ENCODE peak calls at places on chromosomes 7 and 10, in seven cellular contexts. O, Z, K, J, T, B and I are unnamed samples.
A peak's percentile ranks its signal among the peaks of the same experiment; 100 is the strongest.

GRCh38 chr10:17126327-17126726 is 3.3 kb downstream of the CUBN start:
- DNase-seq in O (no peak), Z (no peak), K (no peak), J (no peak), T (no peak), B (no peak), I (no peak)

GRCh38 chr7:4015996-4016395 is 666.1 kb upstream of the FOXK1 start:
- DNase-seq in O (no peak), Z (no peak), K (no peak), J (no peak), T (no peak), B (no peak), I (no peak)

GRCh38 chr10:35259769-35260397 is 76.4 kb upstream of the CCNY start:
- DNase-seq in O (no peak), Z (no peak), K (no peak), J (no peak), T (no peak), B (no peak), I (no peak)

GRCh38 chr10:74586088-74586585 is 240.3 kb upstream of the KAT6B start:
- DNase-seq in O (no peak), Z (no peak), K (no peak), J (no peak), T (no peak), B (no peak), I (no peak)

GRCh38 chr10:16779375-16779774 is 37.8 kb downstream of the RSU1 start:
- DNase-seq in O (no peak), Z (no peak), K (no peak), J (no peak), T (no peak), B (no peak), I (no peak)

GRCh38 chr10:32112055-32112454 is 55.8 kb upstream of the KIF5B start:
- DNase-seq in O (peak; percentile 43), Z (peak; percentile 6), K (no peak), J (no peak), T (no peak), B (no peak), I (no peak)

GRCh38 chr7:116218051-116218645 is 7.8 kb downstream of the TES start:
- DNase-seq in O (no peak), Z (peak; percentile 93), K (no peak), J (peak; percentile 76), T (no peak), B (no peak), I (no peak)

GRCh38 chr10:19710600-19710999 is 105.6 kb upstream of the PLXDC2 start:
- DNase-seq in O (no peak), Z (no peak), K (no peak), J (no peak), T (no peak), B (no peak), I (no peak)

GRCh38 chr10:102426803-102427287 is 5.5 kb downstream of the CUEDC2 start:
- DNase-seq in O (no peak), Z (no peak), K (no peak), J (no peak), T (no peak), B (no peak), I (no peak)

GRCh38 chr7:55048221-55048859 is 29.5 kb downstream of the EGFR start:
- DNase-seq in O (peak; percentile 47), Z (no peak), K (no peak), J (peak; percentile 34), T (no peak), B (no peak), I (no peak)

GRCh38 chr10:3749597-3750351 is 35.2 kb downstream of the KLF6 start:
- DNase-seq in O (no peak), Z (no peak), K (no peak), J (no peak), T (no peak), B (no peak), I (peak; percentile 88)

GRCh38 chr10:11162828-11163599 is 145.3 kb downstream of the CELF2 start:
- DNase-seq in O (peak; percentile 72), Z (no peak), K (peak; percentile 55), J (peak; percentile 55), T (peak; percentile 81), B (peak; percentile 49), I (peak; percentile 82)

DNA sequence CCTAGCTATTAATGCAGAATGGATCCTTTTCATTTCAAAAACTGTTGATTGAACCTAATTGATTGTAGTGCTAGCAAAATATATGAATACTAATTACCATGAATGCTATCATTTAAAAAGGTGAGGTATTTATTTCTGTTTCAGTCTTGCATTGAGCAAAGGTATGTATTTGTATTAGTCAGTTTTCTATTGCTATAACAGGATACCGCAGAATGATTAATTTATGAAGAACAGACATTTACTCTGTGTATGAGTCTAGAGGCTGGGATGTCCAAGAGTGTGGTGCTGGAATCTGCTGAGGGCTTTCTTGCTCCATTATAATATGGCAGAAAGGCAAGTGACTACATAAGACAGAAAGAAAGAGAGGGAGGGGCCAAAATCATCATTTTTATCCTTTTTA is 199.2 kb downstream of the KIF20B start:
- DNase-seq in O (no peak), Z (no peak), K (no peak), J (no peak), T (no peak), B (no peak), I (no peak)
- TF ChIP-seq POLR2AphosphoS5 in O (no peak), Z (no peak), K (no peak), J (no peak), T (no peak), B (no peak), I (no peak)

GRCh38 chr10:693506-693905 is 4.0 kb upstream of the DIP2C start:
- DNase-seq in O (no peak), Z (no peak), K (no peak), J (peak; percentile 67), T (no peak), B (no peak), I (no peak)
- TF ChIP-seq POLR2AphosphoS5 in O (no peak), Z (no peak), K (no peak), J (no peak), T (no peak), B (no peak), I (no peak)

GRCh38 chr7:86407291-86407690 is 236.4 kb upstream of the GRM3 start:
- DNase-seq in O (no peak), Z (no peak), K (no peak), J (no peak), T (no peak), B (no peak), I (no peak)
- TF ChIP-seq POLR2AphosphoS5 in O (no peak), Z (no peak), K (no peak), J (no peak), T (no peak), B (no peak), I (no peak)

DNA sequence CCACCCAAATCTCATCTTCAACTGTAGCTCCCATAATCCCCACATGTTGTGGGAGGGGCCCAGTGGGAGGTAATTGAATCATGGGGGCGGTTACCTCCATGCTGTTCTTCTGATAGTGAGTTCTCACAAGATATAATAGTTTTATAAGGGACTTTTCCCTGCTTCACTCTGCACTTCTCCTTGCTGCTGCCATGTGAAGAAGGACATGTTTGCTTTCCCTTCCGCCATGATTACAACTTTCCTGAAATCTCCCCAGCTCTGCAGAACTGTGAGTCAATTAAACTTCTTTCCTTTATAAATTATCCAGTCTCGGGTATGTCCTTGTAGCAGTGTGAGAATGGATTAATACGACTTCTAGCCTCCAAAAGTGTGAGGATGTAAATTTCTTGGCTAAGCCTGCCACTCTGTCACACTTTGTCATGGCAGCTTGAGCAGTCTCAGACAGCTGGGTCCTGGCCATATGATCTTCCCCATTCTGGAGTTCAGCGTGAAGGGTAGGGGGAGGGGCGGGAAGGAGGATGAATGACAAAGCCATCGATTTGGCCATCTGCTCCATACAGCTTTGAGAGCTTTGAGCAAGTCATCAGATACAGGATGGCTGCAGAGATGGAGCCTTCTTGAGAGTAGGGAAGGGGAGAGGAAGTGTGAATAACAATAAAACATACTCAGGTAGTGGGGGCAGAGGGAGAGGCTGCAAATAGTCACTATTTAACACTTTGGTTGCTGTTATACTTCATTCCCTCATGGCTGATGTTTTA is 19.1 kb upstream of the INPP5F start:
- DNase-seq in O (no peak), Z (no peak), K (no peak), J (no peak), T (no peak), B (no peak), I (no peak)
- TF ChIP-seq POLR2AphosphoS5 in O (no peak), Z (no peak), K (no peak), J (no peak), T (no peak), B (no peak), I (no peak)

DNA sequence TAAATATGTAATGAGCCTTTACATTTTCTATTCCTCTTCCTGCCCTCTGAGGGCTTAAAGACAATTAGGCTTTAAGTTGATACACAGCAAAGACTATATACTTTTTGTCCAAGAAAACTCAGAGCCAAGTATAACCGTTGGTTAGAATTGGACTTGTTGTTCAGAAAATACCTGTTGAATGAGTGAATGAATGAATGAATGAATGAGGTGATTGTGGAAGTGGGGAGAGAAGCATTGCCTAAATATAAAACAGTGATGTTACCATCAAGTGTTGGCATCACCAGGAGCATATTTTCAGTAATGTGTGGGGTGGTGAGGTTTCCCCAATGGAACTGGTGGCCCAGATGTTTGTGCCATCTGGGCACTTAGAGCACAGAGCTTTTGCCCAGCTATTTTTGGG is 106.9 kb downstream of the AOAH start:
- DNase-seq in O (no peak), Z (no peak), K (no peak), J (no peak), T (no peak), B (no peak), I (no peak)
- TF ChIP-seq POLR2AphosphoS5 in O (no peak), Z (no peak), K (no peak), J (no peak), T (no peak), B (no peak), I (no peak)

DNA sequence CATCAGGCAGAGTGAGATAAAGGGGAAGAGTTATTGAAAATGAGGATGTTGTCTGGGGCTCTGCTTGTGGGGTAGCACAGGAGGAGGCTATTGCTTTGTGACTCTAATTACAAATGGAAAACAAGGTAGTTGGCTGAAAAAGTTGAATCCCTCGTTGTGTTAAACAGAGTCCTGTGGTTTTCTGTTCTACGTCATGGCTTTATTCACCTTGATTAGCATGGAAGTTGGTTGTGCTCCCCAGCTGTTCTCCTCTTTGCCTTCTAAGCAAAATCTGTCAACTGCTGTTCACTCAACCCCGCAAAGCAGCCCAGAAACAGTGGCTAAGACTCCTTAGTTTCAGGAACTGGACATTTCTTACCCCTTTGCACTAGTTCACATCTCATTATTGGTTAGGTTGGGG is 128.9 kb downstream of the SNX10 start:
- DNase-seq in O (no peak), Z (no peak), K (no peak), J (no peak), T (no peak), B (no peak), I (no peak)
- TF ChIP-seq POLR2AphosphoS5 in O (no peak), Z (no peak), K (no peak), J (no peak), T (no peak), B (no peak), I (no peak)